ENCODE peak calls at places on chromosomes 1 and 21, in six cellular contexts. Y is cardiac fibroblast; L is aorta; F is A673; K is CD8-positive, alpha-beta memory T cell; Q is brain microvascular endothelial cell. W is an unnamed sample.

GRCh38 chr21:29190920-29191319 is 60.5 kb downstream of the MAP3K7CL start:
- DNase-seq in Y (peak; percentile 78), L (no peak), F (no peak), K (no peak), Q (no peak), W (peak; percentile 80)

GRCh38 chr1:32068891-32069590 is 3.7 kb upstream of the TMEM39B start:
- DNase-seq in Y (peak; percentile 52), L (no peak), F (no peak), K (no peak), Q (no peak), W (peak; percentile 78)

GRCh38 chr1:217562229-217562878 is 68.5 kb downstream of the GPATCH2 start:
- DNase-seq in Y (peak; percentile 77), L (no peak), F (peak; percentile 1), K (no peak), Q (peak; percentile 51), W (peak; percentile 84)

GRCh38 chr1:210336362-210336761 is 7.7 kb downstream of the HHAT start:
- DNase-seq in Y (no peak), L (no peak), F (no peak), K (no peak), Q (no peak), W (no peak)

GRCh38 chr21:16072692-16073091 is 342.9 kb downstream of the USP25 start:
- DNase-seq in Y (peak; percentile 81), L (no peak), F (peak; percentile 60), K (no peak), Q (peak; percentile 74), W (peak; percentile 87)

GRCh38 chr1:241551759-241552638 is 19.8 kb downstream of the KMO start:
- DNase-seq in Y (peak; percentile 6), L (peak; percentile 76), F (no peak), K (peak; percentile 1), Q (no peak), W (no peak)

GRCh38 chr21:32368386-32368785 is 24.4 kb downstream of the URB1 start:
- DNase-seq in Y (no peak), L (no peak), F (no peak), K (no peak), Q (peak; percentile 50), W (no peak)

GRCh38 chr1:152525080-152525641 is 10.9 kb downstream of the CRCT1 start:
- DNase-seq in Y (no peak), L (no peak), F (no peak), K (no peak), Q (no peak), W (no peak)

GRCh38 chr1:10538608-10539355 is 64.0 kb downstream of the PEX14 start:
- DNase-seq in Y (no peak), L (no peak), F (no peak), K (no peak), Q (no peak), W (no peak)

GRCh38 chr21:31310750-31311149 is 33.3 kb downstream of the TIAM1 start:
- DNase-seq in Y (no peak), L (no peak), F (no peak), K (no peak), Q (no peak), W (no peak)

GRCh38 chr1:65077369-65077768 is 70.6 kb upstream of the AK4 start:
- DNase-seq in Y (no peak), L (no peak), F (no peak), K (no peak), Q (no peak), W (no peak)

GRCh38 chr1:38217316-38217715 is 170.7 kb upstream of the POU3F1 start:
- DNase-seq in Y (no peak), L (no peak), F (no peak), K (no peak), Q (no peak), W (no peak)

GRCh38 chr1:219752645-219753044 is 139.7 kb upstream of the ZC3H11B start:
- DNase-seq in Y (peak; percentile 15), L (no peak), F (no peak), K (no peak), Q (no peak), W (no peak)

GRCh38 chr1:211518330-211519289 is 26.6 kb upstream of the RD3 start:
- DNase-seq in Y (no peak), L (no peak), F (no peak), K (no peak), Q (no peak), W (no peak)

DNA sequence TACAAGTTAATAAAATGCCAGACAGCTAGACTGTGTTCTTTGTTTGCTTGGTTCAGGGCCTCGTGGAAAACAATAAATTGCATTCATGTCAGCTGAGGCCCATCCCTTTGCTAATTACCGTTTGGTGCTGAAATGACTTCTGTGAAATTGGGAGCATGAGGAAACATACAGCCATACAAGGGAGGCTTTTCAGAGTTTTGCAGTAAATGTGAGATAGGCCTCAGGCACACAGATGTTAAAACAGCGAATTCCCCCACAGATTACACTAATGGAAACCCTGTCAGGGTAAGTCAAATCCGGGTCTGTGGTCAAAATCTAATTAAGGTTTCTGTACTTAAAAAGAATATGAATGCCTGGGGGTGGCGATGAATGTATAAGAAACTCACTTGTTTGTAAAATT is 173.5 kb upstream of the LMO4 start:
- DNase-seq in Y (no peak), L (no peak), F (peak; percentile 15), K (no peak), Q (no peak), W (no peak)
- H3K4me3 ChIP-seq in Y (no peak overlapping the region), L (no peak overlapping the region), F (no peak overlapping the region), K (no peak overlapping the region), Q (no peak overlapping the region), W (no peak overlapping the region)

GRCh38 chr1:201486158-201486557 is 17.2 kb upstream of the PHLDA3 start:
- DNase-seq in Y (peak; percentile 93), L (no peak), F (no peak), K (no peak), Q (no peak), W (peak; percentile 53)
- H3K4me3 ChIP-seq in Y (no peak overlapping the region), L (no peak overlapping the region), F (no peak overlapping the region), K (no peak overlapping the region), Q (no peak overlapping the region), W (no peak overlapping the region)

GRCh38 chr1:205449750-205450443 is 5.9 kb downstream of the BLACAT1 start:
- DNase-seq in Y (peak; percentile 66), L (no peak), F (peak; percentile 69), K (no peak), Q (peak; percentile 22), W (no peak)

GRCh38 chr1:205447457-205448415 is 8.1 kb downstream of the BLACAT1 start:
- DNase-seq in Y (peak; percentile 71), L (no peak), F (no peak), K (no peak), Q (no peak), W (no peak)

GRCh38 chr1:205448540-205449253 is 7.1 kb downstream of the BLACAT1 start:
- DNase-seq in Y (no peak), L (no peak), F (no peak), K (no peak), Q (no peak), W (no peak)

GRCh38 chr1:205450448-205450847 is 5.4 kb downstream of the BLACAT1 start:
- DNase-seq in Y (no peak), L (no peak), F (no peak), K (no peak), Q (no peak), W (no peak)

DNA sequence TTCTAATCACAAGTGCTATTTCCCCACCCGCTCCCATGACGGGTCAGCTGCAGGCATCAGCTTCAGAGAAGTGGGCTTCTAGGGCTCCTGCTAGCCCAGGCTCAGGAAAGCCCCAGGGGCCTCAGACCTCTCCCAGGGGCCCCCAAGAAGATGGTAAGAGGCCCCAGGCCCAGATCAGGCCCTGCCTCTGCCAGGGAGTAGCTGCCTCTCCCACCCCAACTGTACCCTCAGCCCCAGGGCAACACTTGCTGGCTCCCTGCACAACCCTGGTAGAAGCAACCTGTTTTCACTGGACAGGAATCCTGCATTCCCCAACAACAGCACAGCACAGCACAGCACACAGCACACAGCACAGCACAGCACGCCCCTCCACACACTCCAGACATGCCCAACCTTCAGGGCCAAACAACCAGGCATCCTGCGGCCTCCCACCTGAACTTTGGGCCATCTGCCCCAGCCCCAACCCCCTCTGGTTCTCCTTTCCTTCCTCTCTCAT is 6.5 kb downstream of the BLACAT1 start:
- DNase-seq in Y (no peak), L (no peak), F (no peak), K (no peak), Q (no peak), W (no peak)
- H3K4me3 ChIP-seq in Y (no peak overlapping the region), L (no peak overlapping the region), F (peak overlapping the region; percentile 6), K (no peak overlapping the region), Q (peak overlapping the region; percentile 5), W (peak overlapping the region; percentile 5)

DNA sequence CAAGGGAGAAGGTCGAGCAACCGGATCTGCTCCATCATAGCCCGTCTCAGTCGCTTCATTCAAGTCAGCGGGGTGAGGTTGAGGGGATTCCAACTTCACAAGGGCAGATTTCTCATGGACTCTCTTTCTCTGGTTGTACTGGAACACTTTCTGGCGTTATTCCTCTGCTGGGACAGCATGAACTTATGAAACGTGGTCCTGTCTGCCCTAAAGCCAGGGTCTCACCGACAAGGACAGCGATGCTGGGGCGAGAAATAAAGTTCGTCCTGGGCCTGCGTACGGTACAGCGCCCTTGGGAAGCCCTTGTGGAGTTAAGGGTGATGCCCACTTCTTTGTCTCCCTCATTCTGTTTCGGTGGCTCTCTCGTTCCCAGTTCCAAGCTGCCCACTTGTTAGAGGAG is 1.3 kb upstream of the FLVCR1 start:
- DNase-seq in Y (no peak), L (no peak), F (no peak), K (no peak), Q (no peak), W (no peak)
- H3K4me3 ChIP-seq in Y (no peak overlapping the region), L (no peak overlapping the region), F (peak overlapping the region; percentile 85), K (no peak overlapping the region), Q (no peak overlapping the region), W (peak overlapping the region; percentile 87)

GRCh38 chr1:234725177-234726132 is 115.5 kb upstream of the IRF2BP2 start:
- DNase-seq in Y (peak; percentile 62), L (no peak), F (no peak), K (no peak), Q (no peak), W (no peak)
- H3K4me3 ChIP-seq in Y (no peak overlapping the region), L (no peak overlapping the region), F (no peak overlapping the region), K (peak overlapping the region; percentile 57), Q (no peak overlapping the region), W (no peak overlapping the region)